ENCODE peak calls at places on chromosomes 2 and 18, in four cellular contexts. R, A, P and E are unnamed samples. For H3K27me3, the result is how much of the 10 kb centered on the place peaks cover.

GRCh38 chr2:202408546-202409140 is 32.5 kb downstream of the BMPR2 start:
- DNase-seq in R (no peak), A (no peak), P (no peak), E (no peak)

GRCh38 chr2:45177870-45178269 is 168.6 kb upstream of the SIX2 start:
- DNase-seq in R (peak), A (no peak), P (no peak), E (no peak)

GRCh38 chr2:178194600-178195389 is 483 bp downstream of the OSBPL6 start:
- DNase-seq in R (peak), A (no peak), P (peak), E (peak)

GRCh38 chr2:149383340-149383739 is 53.0 kb downstream of the LYPD6 start:
- DNase-seq in R (peak), A (no peak), P (no peak), E (no peak)

GRCh38 chr2:13605266-13605665 is 888.5 kb downstream of the TRIB2 start:
- DNase-seq in R (no peak), A (no peak), P (no peak), E (no peak)

GRCh38 chr2:127400897-127401756 is 13.4 kb upstream of the MAP3K2 start:
- DNase-seq in R (peak), A (no peak), P (peak), E (no peak)

GRCh38 chr2:65057391-65058052 is 1.3 kb downstream of the CEP68 start:
- DNase-seq in R (peak), A (no peak), P (no peak), E (no peak)

GRCh38 chr2:8737571-8738175 is 55.8 kb downstream of the ID2 start:
- DNase-seq in R (peak), A (no peak), P (no peak), E (no peak)

GRCh38 chr2:96538487-96539214 is 2.1 kb downstream of the ARID5A start:
- DNase-seq in R (no peak), A (no peak), P (peak), E (peak)

GRCh38 chr2:143246815-143247744 is 117.9 kb downstream of the ARHGAP15 start:
- DNase-seq in R (no peak), A (no peak), P (peak), E (no peak)

GRCh38 chr2:42072349-42073118 is 24.7 kb downstream of the PKDCC start:
- DNase-seq in R (peak), A (no peak), P (peak), E (peak)

GRCh38 chr2:95062716-95063400 is 37.4 kb downstream of the MAL start:
- DNase-seq in R (no peak), A (no peak), P (no peak), E (no peak)

GRCh38 chr2:225438263-225438662 is 38.8 kb downstream of the NYAP2 start:
- DNase-seq in R (no peak), A (no peak), P (no peak), E (no peak)

GRCh38 chr2:210224660-210225460 is at the start of gene ACADL:
- DNase-seq in R (no peak), A (no peak), P (peak), E (peak)

GRCh38 chr2:30798536-30798991 is 8.7 kb downstream of the CAPN13 start:
- DNase-seq in R (no peak), A (no peak), P (no peak), E (no peak)

GRCh38 chr18:51017140-51017874 is 12.7 kb upstream of the SMAD4 start:
- DNase-seq in R (no peak), A (no peak), P (no peak), E (no peak)

GRCh38 chr2:219423656-219424378 is 5.6 kb downstream of the DES start:
- DNase-seq in R (no peak), A (no peak), P (no peak), E (peak)

GRCh38 chr2:152594022-152594712 is 123.1 kb downstream of the PRPF40A start:
- DNase-seq in R (no peak), A (no peak), P (peak), E (peak)

GRCh38 chr18:55982992-55983391 is 395.0 kb upstream of the TCF4 start:
- DNase-seq in R (peak), A (no peak), P (no peak), E (no peak)

GRCh38 chr2:44632931-44633689 is 271.4 kb downstream of the CAMKMT start:
- DNase-seq in R (no peak), A (no peak), P (no peak), E (no peak)

GRCh38 chr2:128187032-128187654 is 96.1 kb downstream of the UGGT1 start:
- DNase-seq in R (peak), A (no peak), P (no peak), E (peak)

GRCh38 chr2:69411120-69411519 is 24.1 kb upstream of the GFPT1 start:
- DNase-seq in R (no peak), A (no peak), P (no peak), E (no peak)

GRCh38 chr2:6846967-6847695 is 18.6 kb downstream of the CMPK2 start:
- DNase-seq in R (no peak), A (no peak), P (no peak), E (no peak)

GRCh38 chr2:157032019-157032418 is 225.5 kb upstream of the GALNT5 start:
- DNase-seq in R (peak), A (peak), P (no peak), E (no peak)

GRCh38 chr2:54107903-54108615 is 7.4 kb upstream of the ACYP2 start:
- DNase-seq in R (no peak), A (no peak), P (no peak), E (no peak)

GRCh38 chr2:151138507-151138906 is 123.2 kb downstream of the RBM43 start:
- DNase-seq in R (peak), A (no peak), P (no peak), E (no peak)

GRCh38 chr18:31658670-31659573 is 25.5 kb downstream of the B4GALT6 start:
- DNase-seq in R (no peak), A (no peak), P (no peak), E (no peak)

GRCh38 chr2:96546321-96546720 is 9.8 kb downstream of the ARID5A start:
- DNase-seq in R (no peak), A (no peak), P (no peak), E (no peak)

GRCh38 chr2:2222931-2223330 is 108.1 kb downstream of the MYT1L start:
- DNase-seq in R (no peak), A (no peak), P (no peak), E (no peak)

GRCh38 chr2:109173311-109174171 is 44.5 kb downstream of the SH3RF3 start:
- DNase-seq in R (peak), A (no peak), P (peak), E (peak)

GRCh38 chr2:56291711-56292110 is 107.9 kb downstream of the CCDC85A start:
- DNase-seq in R (no peak), A (no peak), P (no peak), E (no peak)

GRCh38 chr2:207727256-207727655 is 15.8 kb downstream of the CCNYL1 start:
- DNase-seq in R (peak), A (no peak), P (no peak), E (no peak)

GRCh38 chr2:26172189-26172865 is 561 bp upstream of the GAREM2 start:
- DNase-seq in R (no peak), A (no peak), P (no peak), E (no peak)

GRCh38 chr2:85756195-85756594 is 2.4 kb downstream of the ATOH8 start:
- DNase-seq in R (no peak), A (no peak), P (no peak), E (no peak)
- TF ChIP-seq POLR2A in R (no peak), A (no peak), P (no peak), E (no peak)

GRCh38 chr2:236568922-236569592 is 568 bp upstream of the ACKR3 start:
- DNase-seq in R (no peak), A (no peak), P (no peak), E (no peak)

GRCh38 chr2:236570081-236570979 is 705 bp downstream of the ACKR3 start:
- DNase-seq in R (no peak), A (no peak), P (no peak), E (no peak)

GRCh38 chr2:236566596-236566995 is 3.0 kb upstream of the ACKR3 start:
- DNase-seq in R (no peak), A (no peak), P (no peak), E (no peak)

GRCh38 chr2:236569593-236569973 is at the start of gene ACKR3:
- DNase-seq in R (peak), A (peak), P (peak), E (peak)

DNA sequence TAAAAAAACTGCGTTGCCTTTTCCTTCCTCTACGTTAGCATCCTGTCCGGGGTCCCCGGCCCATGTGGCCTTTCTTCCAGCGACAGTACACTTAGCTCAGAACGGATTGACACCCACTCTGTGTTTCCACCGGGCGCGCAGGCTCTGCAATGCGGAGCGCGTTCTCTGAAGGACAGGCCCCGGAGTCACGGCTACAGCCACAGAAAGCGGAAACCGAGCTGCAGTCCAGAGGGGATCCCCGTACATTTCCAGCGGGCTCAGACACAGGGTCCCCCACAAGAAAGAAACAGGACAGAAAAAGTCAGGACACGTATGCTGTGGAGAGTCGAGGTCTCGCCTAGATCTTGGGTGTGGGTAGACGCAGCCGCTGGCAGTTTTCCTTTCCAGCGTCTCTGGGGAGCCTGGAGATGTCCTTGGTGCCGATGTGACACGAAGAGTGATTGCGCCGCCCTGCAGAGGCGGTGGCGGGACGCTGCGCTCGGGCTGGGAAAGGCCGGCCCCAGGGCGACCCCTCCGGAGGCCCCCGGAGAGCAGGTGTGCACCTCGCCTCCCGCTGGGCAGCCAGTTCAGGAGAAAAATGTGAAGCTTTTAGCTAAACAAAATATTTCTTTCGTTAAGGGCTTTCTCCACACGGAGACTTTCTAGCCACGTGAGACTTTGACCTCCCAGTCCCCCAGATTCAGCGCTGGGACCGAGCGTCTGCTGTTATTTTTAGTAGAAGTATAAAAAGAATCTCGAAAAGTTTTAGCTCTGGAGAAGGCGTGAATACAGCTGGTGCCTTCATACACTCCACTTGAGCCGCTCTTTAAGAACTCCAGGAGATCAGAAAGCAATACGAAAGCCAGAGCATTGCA is 1.3 kb upstream of the ACKR3 start:
- DNase-seq in R (no peak), A (no peak), P (peak), E (no peak)
- TF ChIP-seq CTCF in R (no peak), A (no peak), P (no peak), E (no peak)

GRCh38 chr2:237486819-237487448 is at the start of gene MLPH:
- DNase-seq in R (peak), A (no peak), P (peak), E (no peak)

GRCh38 chr2:237483018-237483731 is 3.9 kb upstream of the MLPH start:
- DNase-seq in R (peak), A (no peak), P (peak), E (peak)

GRCh38 chr2:237485844-237486243 is 1.2 kb upstream of the MLPH start:
- DNase-seq in R (no peak), A (no peak), P (no peak), E (no peak)

GRCh38 chr2:237486334-237486818 is 675 bp upstream of the MLPH start:
- DNase-seq in R (no peak), A (no peak), P (no peak), E (no peak)

GRCh38 chr2:237485304-237485703 is 1.7 kb upstream of the MLPH start:
- DNase-seq in R (no peak), A (no peak), P (no peak), E (no peak)
- H3K27me3 ChIP-seq in R (under half), A (under half), P (under half), E (under half)

GRCh38 chr2:196101325-196101981 is 32.8 kb upstream of the DNAH7 start:
- DNase-seq in R (peak), A (no peak), P (peak), E (no peak)
- TF ChIP-seq POLR2A in R (no peak), A (no peak), P (no peak), E (no peak)

DNA sequence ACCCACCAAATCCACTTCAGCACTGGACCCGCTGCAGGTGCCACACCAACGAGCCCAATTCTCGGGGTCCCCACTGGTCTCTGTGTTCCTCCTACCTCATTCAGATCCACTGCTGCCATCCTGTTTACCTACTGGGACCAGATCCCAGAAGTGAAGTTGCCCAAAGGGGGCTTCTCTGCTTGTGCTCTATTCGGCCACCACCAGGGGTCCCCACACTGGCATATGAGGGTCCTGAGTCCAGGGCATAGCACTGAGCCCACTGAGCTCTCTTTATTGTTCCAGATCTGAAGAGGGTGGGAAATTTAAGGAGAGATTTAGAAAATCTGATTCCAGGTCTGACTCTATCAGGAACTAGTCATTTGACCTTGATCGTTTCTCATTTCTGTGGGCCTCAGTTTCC is 2.4 kb downstream of the GPR45 start:
- DNase-seq in R (no peak), A (no peak), P (no peak), E (no peak)
- TF ChIP-seq CTCF in R (peak), A (peak), P (no peak), E (no peak)

GRCh38 chr18:49874238-49874637 is 60.9 kb upstream of the ACAA2 start:
- DNase-seq in R (no peak), A (no peak), P (no peak), E (no peak)

GRCh38 chr18:49875783-49876182 is 62.5 kb upstream of the ACAA2 start:
- DNase-seq in R (no peak), A (no peak), P (no peak), E (no peak)

GRCh38 chr18:49876536-49876935 is 63.2 kb upstream of the ACAA2 start:
- DNase-seq in R (no peak), A (no peak), P (no peak), E (no peak)

GRCh38 chr18:49878015-49878414 is 64.7 kb upstream of the ACAA2 start:
- DNase-seq in R (no peak), A (no peak), P (no peak), E (no peak)

GRCh38 chr18:49875155-49875554 is 61.8 kb upstream of the ACAA2 start:
- DNase-seq in R (no peak), A (no peak), P (no peak), E (no peak)
- H3K27me3 ChIP-seq in R (under half), A (under half), P (under half), E (under half)

GRCh38 chr2:100756704-100757103 is 63.2 kb upstream of the NPAS2 start:
- DNase-seq in R (peak), A (no peak), P (no peak), E (no peak)
- TF ChIP-seq POLR2A in R (no peak), A (no peak), P (no peak), E (no peak)

GRCh38 chr2:71151620-71152019 is 21.2 kb downstream of the MPHOSPH10 start:
- DNase-seq in R (no peak), A (no peak), P (no peak), E (no peak)
- TF ChIP-seq CTCF in R (no peak), A (peak), P (no peak), E (no peak)